ENCODE peak calls at places on chromosomes 3 and 15, in six cellular contexts. K is heart right ventricle; V is endodermal cell; A is K562; T is naive thymus-derived CD4-positive, alpha-beta T cell; B is aorta. F is an unnamed sample. For H3K4me1, the result is how much of the 10 kb centered on the place peaks cover.

GRCh38 chr15:70875001-70875782 is 17.0 kb downstream of the THAP10 start:
- DNase-seq in K (no peak), V (no peak), T (no peak), A (no peak), B (no peak), F (no peak)

GRCh38 chr3:82031576-82031975 is 270.1 kb upstream of the GBE1 start:
- DNase-seq in K (no peak), T (no peak), B (no peak), V (no peak), A (no peak), F (no peak)

GRCh38 chr3:139530717-139531116 is 8.8 kb downstream of the RBP1 start:
- DNase-seq in T (no peak), V (no peak), B (no peak), K (no peak), A (no peak), F (no peak)

GRCh38 chr3:65559643-65560042 is 479.1 kb downstream of the MAGI1 start:
- DNase-seq in A (no peak), B (no peak), K (no peak), T (no peak), V (no peak), F (no peak)

GRCh38 chr3:100650651-100651611 is 41.5 kb downstream of the ADGRG7 start:
- DNase-seq in K (no peak), V (no peak), A (peak), T (peak), B (no peak), F (no peak)

GRCh38 chr3:133956333-133956732 is 60.7 kb upstream of the RAB6B start:
- DNase-seq in V (no peak), A (no peak), K (no peak), T (no peak), B (peak), F (no peak)

GRCh38 chr15:85474700-85475316 is 94.4 kb downstream of the AKAP13 start:
- DNase-seq in V (no peak), B (no peak), A (no peak), K (no peak), T (no peak), F (no peak)

GRCh38 chr15:73599934-73600333 is 33.3 kb downstream of the NPTN start:
- DNase-seq in T (no peak), K (no peak), V (no peak), A (no peak), B (no peak), F (no peak)

GRCh38 chr3:60399861-60400845 is 851.1 kb downstream of the FHIT start:
- DNase-seq in B (no peak), A (no peak), K (no peak), T (no peak), V (no peak), F (no peak)

GRCh38 chr3:147651107-147651506 is 241.9 kb downstream of the ZIC1 start:
- DNase-seq in K (no peak), B (no peak), T (no peak), A (no peak), V (no peak), F (no peak)

GRCh38 chr3:128486692-128487537 is 6.1 kb downstream of the GATA2 start:
- DNase-seq in T (no peak), B (peak), V (peak), K (no peak), A (no peak), F (peak)

GRCh38 chr3:124579641-124580040 is 150.6 kb upstream of the UMPS start:
- DNase-seq in V (no peak), T (no peak), A (peak), B (no peak), K (no peak), F (no peak)

GRCh38 chr15:52730594-52730993 is 51.4 kb upstream of the ATOSA start:
- DNase-seq in V (no peak), K (no peak), A (no peak), T (no peak), B (no peak), F (no peak)

GRCh38 chr3:178583963-178584575 is 47.8 kb downstream of the KCNMB2 start:
- DNase-seq in V (no peak), K (no peak), B (no peak), T (no peak), A (no peak), F (no peak)

GRCh38 chr3:54046677-54047214 is 75.6 kb upstream of the CACNA2D3 start:
- DNase-seq in T (no peak), B (no peak), V (no peak), A (no peak), K (peak), F (no peak)

GRCh38 chr15:64845183-64845611 is 3.5 kb downstream of the PLEKHO2 start:
- DNase-seq in T (no peak), V (no peak), B (no peak), K (peak), A (no peak), F (no peak)

GRCh38 chr15:98792117-98792516 is 143.8 kb downstream of the IGF1R start:
- DNase-seq in K (no peak), B (no peak), A (no peak), T (no peak), V (no peak), F (no peak)

GRCh38 chr15:57218826-57219576 is 157.3 kb upstream of the CGNL1 start:
- DNase-seq in A (no peak), T (no peak), V (peak), B (no peak), K (no peak), F (no peak)

GRCh38 chr15:94295275-94295674 is 63.9 kb downstream of the MCTP2 start:
- DNase-seq in A (no peak), B (no peak), T (no peak), K (no peak), V (no peak), F (no peak)

GRCh38 chr3:182713743-182714517 is 79.4 kb upstream of the ATP11B start:
- DNase-seq in V (no peak), K (no peak), B (no peak), T (peak), A (peak), F (no peak)

GRCh38 chr15:39270976-39271375 is 309.9 kb upstream of the THBS1 start:
- DNase-seq in V (no peak), K (no peak), B (no peak), A (no peak), T (no peak), F (no peak)

GRCh38 chr15:101841656-101842055 is 29.7 kb downstream of the OR4F15 start:
- DNase-seq in K (no peak), A (no peak), V (no peak), B (no peak), T (no peak), F (no peak)

GRCh38 chr15:32861741-32862140 is 143.9 kb downstream of the GREM1 start:
- DNase-seq in A (no peak), V (peak), B (no peak), K (no peak), T (no peak), F (peak)

GRCh38 chr3:97359958-97360357 is 404.6 kb upstream of the ARL6 start:
- DNase-seq in V (no peak), A (no peak), T (no peak), K (no peak), B (no peak), F (no peak)

GRCh38 chr3:156211583-156211982 is 91.2 kb downstream of the KCNAB1 start:
- DNase-seq in V (no peak), B (no peak), T (no peak), K (no peak), A (no peak), F (no peak)

GRCh38 chr15:100968043-100968966 is 49.1 kb downstream of the LRRK1 start:
- DNase-seq in T (no peak), V (no peak), B (no peak), A (no peak), K (no peak), F (no peak)

GRCh38 chr3:177589921-177590336 is 392.6 kb upstream of the TBL1XR1 start:
- DNase-seq in A (no peak), K (no peak), T (no peak), V (no peak), B (no peak), F (no peak)

GRCh38 chr3:28299705-28300104 is 48.8 kb upstream of the ZCWPW2 start:
- DNase-seq in T (no peak), A (no peak), V (no peak), B (no peak), K (no peak), F (no peak)

GRCh38 chr15:35737521-35737920 is 191.6 kb upstream of the DPH6 start:
- DNase-seq in V (no peak), A (no peak), B (no peak), T (no peak), K (no peak), F (no peak)

GRCh38 chr15:45391746-45392711 is 13.7 kb upstream of the GATM start:
- DNase-seq in T (no peak), A (no peak), K (no peak), V (no peak), B (no peak), F (no peak)

GRCh38 chr15:98853593-98854420 is 153.8 kb downstream of the PGPEP1L start:
- DNase-seq in T (no peak), K (no peak), B (no peak), A (no peak), V (peak), F (peak)

GRCh38 chr3:59065240-59065639 is 15.4 kb upstream of the CFAP20DC start:
- DNase-seq in A (no peak), B (no peak), K (no peak), T (no peak), V (no peak), F (no peak)

GRCh38 chr3:9324944-9325343 is 37.9 kb upstream of the THUMPD3 start:
- DNase-seq in B (no peak), A (no peak), K (no peak), V (no peak), T (no peak), F (no peak)

GRCh38 chr3:144085964-144086363 is 114.3 kb downstream of the DIPK2A start:
- DNase-seq in T (no peak), K (no peak), B (no peak), V (no peak), A (peak), F (no peak)

GRCh38 chr3:66456711-66457173 is 44.1 kb downstream of the LRIG1 start:
- DNase-seq in B (no peak), V (no peak), K (peak), A (no peak), T (no peak), F (no peak)

GRCh38 chr3:10365791-10366190 is 44.9 kb upstream of the SEC13 start:
- DNase-seq in B (no peak), T (no peak), A (no peak), K (no peak), V (no peak), F (no peak)

GRCh38 chr3:42490243-42490642 is 12.2 kb upstream of the VIPR1 start:
- DNase-seq in T (no peak), K (peak), B (peak), A (no peak), V (peak), F (peak)

GRCh38 chr3:145776782-145777408 is 384.1 kb downstream of the PLOD2 start:
- DNase-seq in A (peak), K (no peak), V (peak), B (no peak), T (no peak), F (no peak)

DNA sequence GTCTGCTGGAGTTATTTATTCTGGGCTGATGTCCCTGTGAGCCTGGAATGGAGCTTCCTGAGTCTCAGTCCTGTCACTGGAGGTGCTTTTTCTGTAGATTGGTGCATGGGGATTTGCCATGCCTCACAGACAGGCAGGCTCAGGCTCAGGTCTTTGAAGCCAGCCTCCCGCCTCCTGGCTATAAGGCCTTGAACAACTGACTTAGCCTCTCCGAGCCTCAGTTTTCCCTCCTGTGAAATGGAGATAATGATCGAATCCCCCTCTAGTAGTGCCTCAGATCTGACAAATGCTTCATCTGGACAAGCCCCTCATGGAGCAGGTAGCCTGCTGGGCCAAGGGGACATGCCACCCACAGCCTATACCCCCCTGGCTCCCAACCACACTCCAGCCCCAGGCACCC is 68.1 kb upstream of the LCTL start:
- DNase-seq in B (no peak), V (no peak), A (no peak), K (no peak), T (no peak), F (no peak)
- H3K4me1 ChIP-seq in B (under half), V (under half), A (half or more), K (under half), T (under half), F (under half)

DNA sequence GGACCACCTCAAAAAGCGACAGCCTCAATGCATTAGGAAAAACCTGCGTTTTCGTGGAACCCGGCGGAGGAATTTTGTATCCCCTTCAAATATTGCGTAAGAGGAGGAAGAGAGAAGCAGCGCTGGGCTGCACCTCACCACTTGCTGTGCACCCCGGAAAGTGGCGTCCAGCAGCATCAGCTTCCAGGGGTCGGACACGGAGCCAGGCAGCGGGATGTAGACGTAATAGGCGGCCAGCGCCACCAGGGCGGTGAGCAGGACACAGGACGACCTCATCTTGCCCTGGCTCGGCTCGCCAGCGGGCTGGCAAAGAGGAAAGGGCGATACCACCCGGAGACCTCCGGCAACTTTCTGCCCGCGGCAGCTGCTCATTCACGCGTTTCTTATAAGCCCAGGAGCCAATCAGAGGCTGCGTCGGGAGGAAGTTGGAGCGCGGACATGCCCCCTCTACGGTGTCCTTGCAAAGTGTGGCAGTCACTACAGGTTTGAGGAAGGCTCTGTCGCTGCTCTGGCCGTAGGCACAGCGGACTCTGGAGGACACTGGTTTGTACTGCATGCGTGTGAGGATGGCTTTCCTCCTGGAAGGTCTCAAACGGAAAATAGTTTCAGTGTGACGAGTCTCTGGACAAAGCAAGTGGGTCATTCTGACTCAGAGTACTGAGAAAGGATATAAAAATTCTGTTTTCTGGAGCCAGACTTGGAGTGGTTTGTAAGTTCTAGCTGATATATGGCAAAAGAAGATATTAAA is at the start of gene NCEH1:
- DNase-seq in A (peak), B (peak), V (peak), K (peak), T (peak), F (peak)
- H3K27ac ChIP-seq in A (peak), B (peak), V (no peak), K (peak), T (peak), F (peak)

GRCh38 chr15:88108991-88109390 is 147.5 kb downstream of the NTRK3 start:
- DNase-seq in K (no peak), T (no peak), B (no peak), V (no peak), A (no peak), F (no peak)
- H3K4me1 ChIP-seq in K (under half), T (under half), B (under half), V (under half), A (under half), F (under half)

DNA sequence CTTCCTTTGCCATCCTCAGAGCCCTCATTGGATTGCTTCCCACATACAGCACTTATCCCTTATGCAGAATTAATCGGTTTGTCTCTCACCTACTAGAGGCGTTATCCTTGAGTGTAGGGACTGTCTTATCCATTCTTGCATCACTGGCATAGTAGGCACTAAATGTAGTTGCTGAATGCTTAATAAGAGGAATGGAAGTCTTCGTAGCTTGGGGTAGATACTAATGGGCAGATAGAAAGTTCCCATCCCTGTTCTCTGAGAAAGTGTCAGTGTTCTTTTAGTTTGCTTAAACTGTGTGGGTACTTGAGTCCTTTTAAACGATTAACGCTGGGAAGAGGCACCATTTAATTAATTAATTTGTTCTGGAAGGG is 1.4 kb upstream of the MBNL1 start:
- DNase-seq in B (no peak), A (no peak), T (no peak), K (no peak), V (no peak), F (no peak)
- H3K27ac ChIP-seq in B (peak), A (peak), T (peak), K (peak), V (no peak), F (peak)

DNA sequence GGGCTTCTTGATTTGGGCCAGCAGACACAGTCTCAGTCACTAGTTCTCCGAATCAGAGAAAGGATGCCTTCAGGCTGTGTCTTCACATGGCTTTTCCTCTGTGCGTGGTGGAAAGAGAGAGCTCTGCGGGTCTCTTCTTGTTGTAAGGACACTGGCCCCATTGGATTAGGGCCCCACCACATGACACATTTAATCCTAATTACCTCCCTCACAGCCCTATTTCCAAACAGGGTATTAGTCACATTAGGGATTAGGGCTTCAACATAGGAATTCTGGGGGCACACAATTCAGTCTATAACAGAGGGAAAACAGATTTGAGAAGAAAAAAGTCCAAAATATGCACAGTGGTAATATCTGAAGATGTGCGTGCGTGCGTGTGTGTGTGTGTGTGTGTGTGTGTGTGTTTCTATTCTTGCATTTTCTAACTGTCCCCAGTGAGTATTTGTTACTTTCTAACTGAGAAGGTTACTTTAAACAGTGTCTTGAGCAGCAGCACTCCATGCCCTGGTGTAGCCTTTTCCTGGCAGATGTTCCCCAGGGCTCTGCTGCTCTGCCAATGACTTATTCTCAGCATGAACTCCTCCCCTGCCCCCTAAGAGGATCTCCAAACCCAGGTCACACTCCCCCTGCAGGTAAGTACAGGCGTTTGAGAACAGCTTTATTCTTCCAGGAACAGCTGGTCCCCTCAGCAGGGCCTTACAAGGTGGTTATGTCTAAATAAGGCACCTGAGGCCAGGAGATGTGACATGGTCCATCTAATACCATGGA is 72.9 kb downstream of the RPL39L start:
- DNase-seq in V (peak), B (no peak), T (peak), A (peak), K (no peak), F (no peak)
- H3K4me1 ChIP-seq in V (under half), B (under half), T (under half), A (under half), K (under half), F (under half)

GRCh38 chr15:75731248-75732100 is 18.8 kb upstream of the CSPG4 start:
- DNase-seq in A (peak), K (no peak), T (no peak), V (peak), B (no peak), F (peak)

GRCh38 chr15:75733761-75734651 is 21.4 kb upstream of the CSPG4 start:
- DNase-seq in A (no peak), T (no peak), K (no peak), B (no peak), V (peak), F (peak)

GRCh38 chr15:75732809-75733451 is 20.3 kb upstream of the CSPG4 start:
- DNase-seq in V (peak), T (peak), K (peak), B (peak), A (peak), F (peak)

GRCh38 chr15:75729304-75730069 is 16.8 kb upstream of the CSPG4 start:
- DNase-seq in A (peak), B (peak), K (no peak), T (no peak), V (no peak), F (peak)

DNA sequence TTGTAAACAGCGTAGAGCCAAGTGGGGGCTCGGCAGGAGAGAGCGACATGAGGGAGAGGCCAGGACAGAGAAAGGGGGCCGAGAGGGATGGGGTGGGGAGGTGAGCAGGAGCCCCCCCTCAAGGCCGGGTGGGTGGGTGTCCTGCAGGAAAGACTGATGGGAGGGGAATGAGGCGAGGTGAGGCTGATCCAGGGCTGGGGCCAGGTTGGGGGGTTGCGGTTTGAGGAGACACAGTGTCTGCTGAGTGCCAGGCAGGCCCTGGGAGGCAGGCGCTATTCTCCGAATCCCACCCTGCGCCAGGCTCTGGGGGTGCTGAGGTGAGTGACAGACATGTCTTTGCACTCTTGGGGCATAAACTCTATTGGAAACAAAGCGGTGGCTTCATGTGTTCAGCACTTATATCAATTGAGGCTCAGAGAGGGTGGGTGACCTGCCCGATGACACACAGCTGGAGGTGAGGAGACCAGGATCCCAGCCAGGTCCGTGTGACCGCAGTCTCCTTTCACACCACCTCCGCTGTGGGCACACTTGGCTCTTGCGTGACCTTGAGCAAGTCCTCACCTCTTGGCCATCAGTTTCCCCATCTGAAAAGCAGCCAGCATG is 19.7 kb upstream of the CSPG4 start:
- DNase-seq in V (no peak), T (no peak), K (no peak), B (no peak), A (peak), F (peak)
- H3K27ac ChIP-seq in V (no peak), T (no peak), K (no peak), B (no peak), A (no peak), F (no peak)

DNA sequence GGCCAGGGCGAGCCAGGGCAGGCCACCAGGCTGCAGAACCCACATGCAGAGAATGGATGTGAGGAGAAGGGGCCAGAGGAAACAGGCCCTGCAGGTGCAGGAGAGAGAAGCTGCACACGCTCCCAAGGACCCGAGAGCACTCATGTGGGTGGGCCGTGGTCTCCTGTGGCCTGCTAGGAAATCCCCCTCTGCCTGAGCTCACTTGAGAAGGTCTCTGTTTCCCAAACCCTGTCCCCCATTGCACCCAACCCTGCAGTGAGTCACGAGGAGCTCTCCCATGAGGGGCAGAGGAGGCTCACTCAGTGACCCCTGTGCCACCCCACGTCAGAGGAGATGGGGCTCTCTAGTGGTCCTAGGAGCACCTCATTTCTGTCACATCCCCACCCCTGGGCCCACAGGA is 111.1 kb downstream of the KLF13 start:
- DNase-seq in V (no peak), T (no peak), B (no peak), K (no peak), A (no peak), F (no peak)
- H3K4me1 ChIP-seq in V (under half), T (half or more), B (under half), K (half or more), A (under half), F (half or more)

F was measured in upper lobe of right lung.